ENCODE peak calls at places on chromosome 4, in six cellular contexts. One of them, this sample, is unnamed.

GRCh38 chr4:41505161-41505653 is 32.8 kb upstream of the LIMCH1 start:
- DNase-seq in hepatocyte: no peak
- DNase-seq in GM23338: no peak
- DNase-seq in aorta: peak; percentile 77
- DNase-seq in HAP-1: no peak
- DNase-seq in mucosa of descending colon: no peak
- DNase-seq in this sample: no peak

GRCh38 chr4:74793757-74794340 is 474 bp downstream of the BTC start:
- DNase-seq in hepatocyte: peak; percentile 69
- DNase-seq in GM23338: peak; percentile 91
- DNase-seq in aorta: peak; percentile 87
- DNase-seq in HAP-1: no peak
- DNase-seq in mucosa of descending colon: peak; percentile 86
- DNase-seq in this sample: peak; percentile 77

GRCh38 chr4:36243355-36244256 is 708 bp downstream of the ARAP2 start:
- DNase-seq in hepatocyte: peak; percentile 68
- DNase-seq in GM23338: peak; percentile 37
- DNase-seq in aorta: peak; percentile 79
- DNase-seq in HAP-1: no peak
- DNase-seq in mucosa of descending colon: peak; percentile 72
- DNase-seq in this sample: peak; percentile 64

GRCh38 chr4:128862608-128863313 is 53.3 kb downstream of the JADE1 start:
- DNase-seq in hepatocyte: no peak
- DNase-seq in GM23338: no peak
- DNase-seq in aorta: no peak
- DNase-seq in HAP-1: no peak
- DNase-seq in mucosa of descending colon: no peak
- DNase-seq in this sample: no peak

GRCh38 chr4:111323496-111323895 is 700.6 kb upstream of the PITX2 start:
- DNase-seq in hepatocyte: no peak
- DNase-seq in GM23338: no peak
- DNase-seq in aorta: no peak
- DNase-seq in HAP-1: no peak
- DNase-seq in mucosa of descending colon: no peak
- DNase-seq in this sample: no peak

GRCh38 chr4:168440442-168441264 is 39.6 kb downstream of the DDX60L start:
- DNase-seq in hepatocyte: peak; percentile 51
- DNase-seq in GM23338: no peak
- DNase-seq in aorta: no peak
- DNase-seq in HAP-1: no peak
- DNase-seq in mucosa of descending colon: no peak
- DNase-seq in this sample: no peak

GRCh38 chr4:48877827-48878535 is 28.6 kb downstream of the OCIAD2 start:
- DNase-seq in hepatocyte: no peak
- DNase-seq in GM23338: peak; percentile 15
- DNase-seq in aorta: no peak
- DNase-seq in HAP-1: no peak
- DNase-seq in mucosa of descending colon: no peak
- DNase-seq in this sample: no peak

GRCh38 chr4:185396724-185397402 is at the start of gene ANKRD37:
- DNase-seq in hepatocyte: peak; percentile 68
- DNase-seq in GM23338: peak; percentile 93
- DNase-seq in aorta: peak; percentile 81
- DNase-seq in HAP-1: no peak
- DNase-seq in mucosa of descending colon: peak; percentile 77
- DNase-seq in this sample: peak; percentile 64

GRCh38 chr4:98568896-98569663 is 89.3 kb downstream of the TSPAN5 start:
- DNase-seq in hepatocyte: no peak
- DNase-seq in GM23338: no peak
- DNase-seq in aorta: no peak
- DNase-seq in HAP-1: no peak
- DNase-seq in mucosa of descending colon: no peak
- DNase-seq in this sample: no peak

DNA sequence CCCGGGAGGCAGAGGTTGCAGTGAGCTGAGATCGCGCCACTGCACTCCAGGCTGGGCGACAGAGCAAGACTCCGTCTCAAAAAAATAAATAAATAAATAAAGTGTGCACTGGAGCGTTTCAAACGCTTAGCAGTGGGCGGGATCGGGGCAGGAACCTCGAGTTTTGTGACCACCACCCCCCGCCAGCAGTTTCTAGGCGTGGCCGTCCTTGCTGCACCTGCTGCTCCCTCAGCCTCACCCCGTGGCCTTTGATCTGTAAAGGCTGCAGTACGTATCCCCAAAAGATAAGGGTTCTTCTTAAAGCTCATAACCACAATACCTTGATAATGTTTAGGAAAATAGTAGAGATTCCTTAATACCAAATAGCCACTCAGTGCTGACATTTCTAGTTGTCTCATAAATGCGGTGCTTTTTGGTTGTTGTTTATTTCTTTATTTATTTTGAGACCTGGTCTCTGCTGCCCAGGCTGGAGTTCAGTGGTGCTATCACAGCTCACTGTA is 33.2 kb downstream of the PCGF3 start:
- DNase-seq in hepatocyte: no peak
- DNase-seq in GM23338: no peak
- DNase-seq in aorta: no peak
- DNase-seq in HAP-1: no peak
- DNase-seq in mucosa of descending colon: peak; percentile 79
- DNase-seq in this sample: no peak
- H3K4me3 ChIP-seq in hepatocyte: no peak overlapping the region
- H3K4me3 ChIP-seq in GM23338: no peak overlapping the region
- H3K4me3 ChIP-seq in aorta: no peak overlapping the region
- H3K4me3 ChIP-seq in HAP-1: no peak overlapping the region
- H3K4me3 ChIP-seq in mucosa of descending colon: no peak overlapping the region
- H3K4me3 ChIP-seq in this sample: no peak overlapping the region

GRCh38 chr4:121764702-121765367 is at the start of gene SMIM43:
- DNase-seq in hepatocyte: peak; percentile 32
- DNase-seq in GM23338: peak; percentile 66
- DNase-seq in aorta: no peak
- DNase-seq in HAP-1: no peak
- DNase-seq in mucosa of descending colon: no peak
- DNase-seq in this sample: no peak
- H3K4me3 ChIP-seq in hepatocyte: peak within 1 kb of the TSS; percentile 39
- H3K4me3 ChIP-seq in GM23338: peak within 1 kb of the TSS; percentile 80
- H3K4me3 ChIP-seq in aorta: peak within 1 kb of the TSS; percentile 9
- H3K4me3 ChIP-seq in HAP-1: peak within 1 kb of the TSS; percentile 32
- H3K4me3 ChIP-seq in mucosa of descending colon: no peak within 1 kb of the TSS
- H3K4me3 ChIP-seq in this sample: peak within 1 kb of the TSS; percentile 40

DNA sequence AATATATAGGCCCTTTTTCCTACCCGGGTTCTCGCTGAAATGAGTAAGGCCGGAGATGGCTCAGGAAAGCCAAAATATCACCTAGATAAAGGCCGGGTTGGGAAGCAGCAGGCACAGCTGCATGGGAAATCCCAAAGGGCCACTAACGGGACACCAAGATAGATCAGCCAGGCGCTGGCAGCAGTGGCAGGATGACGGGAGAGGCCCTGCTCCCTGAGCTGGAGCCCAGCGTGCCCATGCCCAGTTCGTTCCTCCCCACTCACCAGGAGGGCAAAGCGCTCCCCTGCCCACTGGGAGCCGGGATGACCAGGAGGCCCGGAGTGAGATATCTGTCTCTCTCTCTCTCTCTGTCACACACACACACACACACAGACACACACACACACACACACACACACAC is 109.8 kb downstream of the DCTD start:
- DNase-seq in hepatocyte: no peak
- DNase-seq in GM23338: peak; percentile 33
- DNase-seq in aorta: no peak
- DNase-seq in HAP-1: no peak
- DNase-seq in mucosa of descending colon: no peak
- DNase-seq in this sample: no peak
- H3K4me3 ChIP-seq in hepatocyte: no peak overlapping the region
- H3K4me3 ChIP-seq in GM23338: peak overlapping the region; percentile 84
- H3K4me3 ChIP-seq in aorta: no peak overlapping the region
- H3K4me3 ChIP-seq in HAP-1: no peak overlapping the region
- H3K4me3 ChIP-seq in mucosa of descending colon: no peak overlapping the region
- H3K4me3 ChIP-seq in this sample: no peak overlapping the region

GRCh38 chr4:3527101-3527913 is 4.9 kb downstream of the LRPAP1 start:
- DNase-seq in hepatocyte: no peak
- DNase-seq in GM23338: no peak
- DNase-seq in aorta: peak; percentile 57
- DNase-seq in HAP-1: no peak
- DNase-seq in mucosa of descending colon: peak; percentile 40
- DNase-seq in this sample: no peak
- H3K4me3 ChIP-seq in hepatocyte: no peak overlapping the region
- H3K4me3 ChIP-seq in GM23338: no peak overlapping the region
- H3K4me3 ChIP-seq in aorta: no peak overlapping the region
- H3K4me3 ChIP-seq in HAP-1: no peak overlapping the region
- H3K4me3 ChIP-seq in mucosa of descending colon: no peak overlapping the region
- H3K4me3 ChIP-seq in this sample: no peak overlapping the region

GRCh38 chr4:76449362-76449767 is 14.3 kb downstream of the SHROOM3 start:
- DNase-seq in hepatocyte: no peak
- DNase-seq in GM23338: no peak
- DNase-seq in aorta: no peak
- DNase-seq in HAP-1: no peak
- DNase-seq in mucosa of descending colon: no peak
- DNase-seq in this sample: no peak
- H3K4me3 ChIP-seq in hepatocyte: no peak overlapping the region
- H3K4me3 ChIP-seq in GM23338: no peak overlapping the region
- H3K4me3 ChIP-seq in aorta: no peak overlapping the region
- H3K4me3 ChIP-seq in HAP-1: no peak overlapping the region
- H3K4me3 ChIP-seq in mucosa of descending colon: no peak overlapping the region
- H3K4me3 ChIP-seq in this sample: no peak overlapping the region

GRCh38 chr4:6023766-6024165 is 5.5 kb upstream of the C4orf50 start:
- DNase-seq in hepatocyte: no peak
- DNase-seq in GM23338: no peak
- DNase-seq in aorta: no peak
- DNase-seq in HAP-1: no peak
- DNase-seq in mucosa of descending colon: no peak
- DNase-seq in this sample: no peak
- H3K4me3 ChIP-seq in hepatocyte: no peak overlapping the region
- H3K4me3 ChIP-seq in GM23338: no peak overlapping the region
- H3K4me3 ChIP-seq in aorta: no peak overlapping the region
- H3K4me3 ChIP-seq in HAP-1: no peak overlapping the region
- H3K4me3 ChIP-seq in mucosa of descending colon: no peak overlapping the region
- H3K4me3 ChIP-seq in this sample: no peak overlapping the region

This sample was measured in lung.